ENCODE peak calls at places on chromosomes 5 and 9, in five cellular contexts. H is coronary artery, R is left lung, F is choroid plexus epithelial cell, A is psoas muscle. B is an unnamed sample.

GRCh38 chr9:120974921-120975320 is 48.3 kb upstream of the TRAF1 start:
- DNase-seq in R (no peak), F (no peak), H (no peak), A (no peak), B (no peak)

GRCh38 chr5:179256229-179257189 is 88.8 kb downstream of the ADAMTS2 start:
- DNase-seq in F (no peak), H (no peak), R (peak; percentile 30), A (no peak), B (no peak)

GRCh38 chr5:82295144-82295543 is 17.0 kb upstream of the RPS23 start:
- DNase-seq in R (no peak), A (no peak), H (no peak), F (peak; percentile 35), B (peak; percentile 12)

GRCh38 chr5:143496928-143497327 is 93.4 kb upstream of the NR3C1 start:
- DNase-seq in H (no peak), R (no peak), A (no peak), F (no peak), B (no peak)

GRCh38 chr5:91038180-91038808 is 344.8 kb downstream of the ARRDC3 start:
- DNase-seq in H (no peak), R (no peak), A (no peak), F (no peak), B (no peak)

GRCh38 chr5:171433352-171433698 is 13.9 kb downstream of the FGF18 start:
- DNase-seq in H (no peak), A (no peak), F (no peak), R (no peak), B (no peak)

GRCh38 chr5:131525805-131526204 is 109.2 kb downstream of the RAPGEF6 start:
- DNase-seq in H (no peak), F (no peak), A (no peak), R (no peak), B (peak; percentile 27)

GRCh38 chr5:68433921-68434879 is 218.6 kb downstream of the PIK3R1 start:
- DNase-seq in A (peak; percentile 84), F (peak; percentile 96), H (peak; percentile 97), R (peak; percentile 88), B (peak; percentile 97)

GRCh38 chr9:33676746-33677505 is 118.4 kb upstream of the PRSS3 start:
- DNase-seq in A (peak; percentile 30), H (no peak), R (no peak), F (no peak), B (no peak)

GRCh38 chr9:89493181-89493580 is 4.7 kb downstream of the SEMA4D start:
- DNase-seq in R (no peak), H (no peak), F (no peak), A (no peak), B (no peak)

GRCh38 chr9:131714161-131714646 is 25.7 kb downstream of the RAPGEF1 start:
- DNase-seq in F (peak; percentile 82), R (no peak), A (peak; percentile 64), H (peak; percentile 85), B (peak; percentile 90)

GRCh38 chr5:53001541-53001940 is 12.4 kb downstream of the ITGA2 start:
- DNase-seq in F (peak; percentile 38), H (no peak), A (no peak), R (no peak), B (no peak)

GRCh38 chr5:79464695-79465332 is 49.1 kb downstream of the HOMER1 start:
- DNase-seq in F (peak; percentile 59), H (no peak), A (no peak), R (no peak), B (peak; percentile 41)

GRCh38 chr9:132456241-132456640 is 46.2 kb downstream of the CFAP77 start:
- DNase-seq in A (no peak), H (no peak), F (no peak), R (no peak), B (no peak)

GRCh38 chr9:89477811-89478583 is 19.9 kb downstream of the SEMA4D start:
- DNase-seq in H (no peak), R (no peak), A (no peak), F (peak; percentile 72), B (peak; percentile 84)

GRCh38 chr9:1337169-1337568 is 287.0 kb downstream of the DMRT2 start:
- DNase-seq in R (no peak), H (no peak), F (no peak), A (no peak), B (peak; percentile 5)

GRCh38 chr9:69412741-69413150 is 87.7 kb downstream of the ENTREP1 start:
- DNase-seq in A (peak; percentile 68), F (peak; percentile 74), H (no peak), R (peak; percentile 64), B (peak; percentile 57)

GRCh38 chr9:120412425-120412951 is 167.5 kb downstream of the CDK5RAP2 start:
- DNase-seq in F (peak; percentile 58), A (no peak), H (no peak), R (no peak), B (peak; percentile 89)

GRCh38 chr5:9780501-9780900 is 150.3 kb upstream of the TAS2R1 start:
- DNase-seq in H (no peak), F (no peak), R (no peak), A (no peak), B (no peak)

GRCh38 chr9:115989816-115990215 is 163.8 kb upstream of the PAPPA start:
- DNase-seq in A (no peak), R (no peak), H (no peak), F (no peak), B (no peak)

GRCh38 chr9:98955259-98955658 is 11.6 kb downstream of the COL15A1 start:
- DNase-seq in H (no peak), A (no peak), F (no peak), R (no peak), B (no peak)

GRCh38 chr5:163408311-163408923 is 29.0 kb upstream of the CCNG1 start:
- DNase-seq in H (no peak), F (peak; percentile 78), A (peak; percentile 41), R (peak; percentile 45), B (peak; percentile 61)

GRCh38 chr9:90872835-90873294 is 71.2 kb downstream of the SYK start:
- DNase-seq in R (no peak), A (no peak), H (no peak), F (no peak), B (no peak)

GRCh38 chr9:122609810-122610209 is 4.7 kb upstream of the OR1Q1 start:
- DNase-seq in R (no peak), A (no peak), H (no peak), F (no peak), B (no peak)

GRCh38 chr9:130101963-130102362 is 48.3 kb downstream of the GPR107 start:
- DNase-seq in H (no peak), A (no peak), F (no peak), R (no peak), B (no peak)

GRCh38 chr9:115088856-115089255 is 29.1 kb downstream of the TNC start:
- DNase-seq in H (no peak), F (no peak), A (no peak), R (no peak), B (peak; percentile 29)

GRCh38 chr5:135333737-135334515 is 65.1 kb downstream of the MACROH2A1 start:
- DNase-seq in F (no peak), A (no peak), H (no peak), R (no peak), B (peak; percentile 27)

GRCh38 chr5:61089351-61089750 is 72.9 kb downstream of the SMIM15 start:
- DNase-seq in H (no peak), R (no peak), A (no peak), F (peak; percentile 61), B (peak; percentile 76)

GRCh38 chr9:136306691-136307208 is 2.9 kb upstream of the CCDC187 start:
- DNase-seq in A (no peak), F (no peak), H (no peak), R (no peak), B (no peak)

GRCh38 chr5:173155912-173156311 is 11.6 kb downstream of the BNIP1 start:
- DNase-seq in F (no peak), A (no peak), H (peak; percentile 38), R (no peak), B (no peak)

GRCh38 chr9:19769213-19769612 is 19.6 kb downstream of the SLC24A2 start:
- DNase-seq in R (no peak), H (no peak), A (no peak), F (no peak), B (no peak)

DNA sequence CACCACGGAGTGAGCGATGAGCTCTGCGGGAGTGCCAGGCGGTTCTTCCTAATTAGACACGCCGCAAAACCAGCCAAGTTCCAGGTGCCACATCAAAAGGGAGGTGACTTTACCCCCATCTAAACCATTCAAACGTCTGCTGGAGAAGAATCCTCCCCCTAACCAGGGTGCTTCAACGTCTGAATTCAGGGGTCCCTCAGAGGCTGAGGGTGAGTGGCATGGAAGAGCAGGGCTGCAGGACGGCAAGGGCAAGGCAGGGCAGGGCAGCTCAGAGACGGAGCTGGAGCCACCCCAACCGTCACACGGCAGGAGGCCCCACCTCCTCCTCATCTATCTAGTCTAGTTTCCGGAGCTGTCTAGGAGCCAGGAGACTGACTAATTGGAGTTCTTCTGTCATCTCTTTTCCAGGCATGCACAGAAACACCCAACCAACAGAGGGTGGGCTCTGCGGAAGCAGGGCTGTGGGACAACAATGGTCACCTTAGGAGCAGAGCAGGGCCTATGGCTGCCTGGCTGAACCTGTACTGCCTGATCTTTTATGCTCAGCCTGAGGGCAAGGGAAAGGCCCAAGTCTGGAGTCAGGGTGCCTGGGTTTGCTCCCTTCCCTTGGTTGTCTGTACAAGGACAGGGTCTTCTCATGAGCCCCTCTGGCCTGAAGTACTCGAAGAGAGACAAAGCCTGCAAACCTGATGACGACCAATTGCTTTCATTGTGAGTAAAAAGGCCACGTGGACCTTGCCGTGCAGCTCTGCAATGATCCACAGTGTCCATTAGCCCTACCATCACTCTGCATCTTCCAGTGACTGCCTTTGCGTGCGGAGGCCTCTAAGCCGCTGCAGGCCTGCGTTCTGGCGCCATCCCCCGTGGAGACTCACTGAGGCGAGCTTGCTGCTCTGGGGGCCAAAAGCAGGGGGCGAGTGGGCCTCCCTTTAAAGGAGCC is 81.0 kb upstream of the SLC25A51 start:
- DNase-seq in R (no peak), H (no peak), A (peak; percentile 33), F (peak; percentile 77), B (peak; percentile 63)
- TF ChIP-seq CTCF in R (no peak), H (no peak), A (no peak), F (peak; percentile 36), B (no peak)

GRCh38 chr5:127555826-127556225 is 38.4 kb downstream of the PRRC1 start:
- DNase-seq in R (no peak), F (no peak), A (no peak), H (no peak), B (peak; percentile 24)
- H3K4me3 ChIP-seq in R (no peak overlapping the region), F (no peak overlapping the region), A (no peak overlapping the region), H (no peak overlapping the region), B (no peak overlapping the region)

DNA sequence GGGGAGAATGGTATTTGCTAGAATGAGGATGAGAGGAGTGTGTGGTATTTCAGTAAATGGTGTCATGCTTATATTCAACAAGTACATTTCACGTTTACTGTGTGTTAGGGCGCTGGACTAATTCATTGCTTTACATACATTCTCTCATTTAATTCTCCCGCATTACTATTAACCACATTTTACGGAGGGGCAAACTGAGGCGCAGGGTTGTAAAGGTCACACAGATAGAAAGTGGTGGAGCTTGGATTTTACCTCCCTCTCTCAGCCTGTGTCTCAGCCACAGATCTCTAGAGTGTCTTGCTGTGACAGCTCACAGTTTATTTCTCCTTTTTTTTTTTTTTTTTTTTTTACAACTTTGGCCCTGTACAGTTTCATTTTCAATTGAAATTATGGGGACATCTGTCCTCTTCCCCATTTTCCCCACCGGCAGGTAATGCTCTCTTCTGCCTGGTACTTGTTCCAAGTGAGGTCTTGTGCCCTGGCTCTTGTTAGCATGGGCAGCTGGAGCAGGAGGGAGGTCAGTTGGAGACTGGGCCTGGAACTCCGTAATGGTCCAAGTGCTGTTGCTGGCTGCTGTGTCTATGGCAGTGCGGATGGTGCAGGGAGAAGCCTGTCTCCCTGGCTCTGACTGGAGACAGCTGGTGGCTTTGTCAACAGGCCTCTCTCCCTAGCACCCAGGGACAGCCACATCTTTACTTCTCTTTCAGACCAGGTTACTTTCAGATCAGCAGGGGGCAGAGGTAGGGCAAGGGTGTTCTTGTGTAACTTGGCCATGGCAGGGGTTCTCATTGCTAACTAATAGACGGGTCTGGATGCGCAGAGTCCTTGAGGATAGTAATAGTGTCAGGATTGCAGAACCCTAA is 20.5 kb upstream of the NDST1 start:
- DNase-seq in A (peak; percentile 49), R (no peak), F (no peak), H (no peak), B (peak; percentile 60)
- TF ChIP-seq CTCF in A (peak; percentile 13), R (no peak), F (peak; percentile 1), H (no peak), B (peak; percentile 29)

GRCh38 chr9:35615981-35616680 is 2.1 kb downstream of the CD72 start:
- DNase-seq in H (peak; percentile 69), F (no peak), A (no peak), R (no peak), B (no peak)
- H3K4me3 ChIP-seq in H (peak overlapping the region; percentile 79), F (no peak overlapping the region), A (no peak overlapping the region), R (no peak overlapping the region), B (no peak overlapping the region)

B was measured in fibroblast of villous mesenchyme.